ENCODE peak calls at places on chromosome X, in seven cellular contexts. D, B, Y, J, R, E and V are unnamed samples.
A peak's percentile ranks its signal among the peaks of the same experiment; 100 is the strongest.

GRCh38 chrX:73206366-73206765 is 8.3 kb downstream of the NAP1L2 start:
- DNase-seq in D (no peak), B (no peak), Y (no peak), J (no peak), R (no peak), E (no peak), V (no peak)

GRCh38 chrX:68936608-68937007 is 107.8 kb downstream of the EFNB1 start:
- DNase-seq in D (no peak), B (no peak), Y (no peak), J (peak; percentile 0), R (peak; percentile 92), E (no peak), V (no peak)

GRCh38 chrX:134167804-134168203 is 69.2 kb upstream of the CCDC160 start:
- DNase-seq in D (no peak), B (no peak), Y (no peak), J (no peak), R (no peak), E (no peak), V (no peak)

GRCh38 chrX:10519278-10519677 is 101.1 kb downstream of the MID1 start:
- DNase-seq in D (no peak), B (no peak), Y (no peak), J (no peak), R (no peak), E (no peak), V (no peak)

GRCh38 chrX:139751053-139751452 is 43.1 kb upstream of the MCF2 start:
- DNase-seq in D (no peak), B (no peak), Y (no peak), J (no peak), R (no peak), E (no peak), V (no peak)

GRCh38 chrX:23052324-23052723 is 52.6 kb downstream of the DDX53 start:
- DNase-seq in D (no peak), B (no peak), Y (no peak), J (no peak), R (no peak), E (no peak), V (no peak)

GRCh38 chrX:140229187-140229586 is 263.9 kb upstream of the CXorf66 start:
- DNase-seq in D (no peak), B (no peak), Y (no peak), J (no peak), R (no peak), E (no peak), V (no peak)

GRCh38 chrX:18041656-18042055 is 179.0 kb downstream of the BEND2 start:
- DNase-seq in D (no peak), B (no peak), Y (no peak), J (no peak), R (no peak), E (no peak), V (no peak)

GRCh38 chrX:55593296-55593695 is 29.9 kb upstream of the FOXR2 start:
- DNase-seq in D (no peak), B (no peak), Y (no peak), J (no peak), R (no peak), E (no peak), V (no peak)

GRCh38 chrX:67781132-67781531 is 237.3 kb downstream of the AR start:
- DNase-seq in D (no peak), B (no peak), Y (no peak), J (no peak), R (no peak), E (no peak), V (no peak)